ENCODE peak calls at places on chromosomes 4 and X, in nine cellular contexts. K, Y, V, I, T, O, G, H and M are unnamed samples.

GRCh38 chrX:115367455-115367854 is 77.9 kb downstream of the LUZP4 start:
- DNase-seq in K (no peak), O (no peak), T (no peak), H (no peak), I (no peak), G (peak; percentile 56), Y (no peak), V (no peak), M (no peak)

GRCh38 chr4:100386270-100386669 is 131.6 kb downstream of the EMCN start:
- DNase-seq in Y (no peak), G (no peak), V (no peak), T (no peak), H (no peak), O (no peak), I (no peak), K (no peak), M (no peak)

GRCh38 chrX:137926090-137926489 is 360.2 kb downstream of the ZIC3 start:
- DNase-seq in I (no peak), V (no peak), T (no peak), K (no peak), G (no peak), O (no peak), H (no peak), Y (no peak), M (no peak)

GRCh38 chr4:1754336-1754735 is 33.0 kb downstream of the TACC3 start:
- DNase-seq in H (no peak), O (no peak), K (no peak), G (no peak), Y (no peak), T (no peak), I (no peak), V (no peak), M (no peak)

GRCh38 chr4:67871867-67872266 is 11.9 kb downstream of the TMPRSS11D start:
- DNase-seq in T (no peak), O (no peak), G (peak; percentile 61), Y (no peak), V (peak; percentile 3), H (no peak), K (peak; percentile 37), I (no peak), M (no peak)

GRCh38 chr4:128682942-128683666 is 126.4 kb upstream of the JADE1 start:
- DNase-seq in V (no peak), K (no peak), I (no peak), H (no peak), O (no peak), G (no peak), Y (no peak), T (no peak), M (no peak)

GRCh38 chrX:136910565-136911040 is 30.1 kb upstream of the RBMX start:
- DNase-seq in Y (no peak), T (peak; percentile 4), O (no peak), K (no peak), V (no peak), I (no peak), G (peak; percentile 42), H (no peak), M (no peak)

GRCh38 chr4:85149656-85150055 is 183.2 kb upstream of the WDFY3 start:
- DNase-seq in O (peak; percentile 12), H (no peak), T (no peak), Y (no peak), K (no peak), I (no peak), V (no peak), G (peak; percentile 4), M (no peak)

GRCh38 chrX:71178908-71179307 is 34.3 kb downstream of the NLGN3 start:
- DNase-seq in O (peak; percentile 39), Y (peak; percentile 91), T (no peak), I (peak; percentile 42), K (peak; percentile 39), V (peak; percentile 36), H (no peak), G (peak; percentile 69), M (peak; percentile 65)

GRCh38 chrX:22063284-22063683 is 31.2 kb downstream of the PHEX start:
- DNase-seq in I (no peak), G (no peak), T (no peak), K (no peak), V (no peak), H (no peak), O (no peak), Y (no peak), M (no peak)

GRCh38 chr4:161990721-161991120 is 173.1 kb downstream of the FSTL5 start:
- DNase-seq in T (no peak), G (no peak), Y (no peak), V (no peak), O (no peak), K (no peak), I (no peak), H (no peak), M (no peak)

GRCh38 chr4:86670739-86671138 is 76.6 kb downstream of the PTPN13 start:
- DNase-seq in H (no peak), O (no peak), G (peak; percentile 83), K (no peak), Y (no peak), I (no peak), T (no peak), V (no peak), M (no peak)

GRCh38 chr4:53474178-53474577 is 96.7 kb downstream of the FIP1L1 start:
- DNase-seq in G (no peak), V (no peak), H (no peak), Y (no peak), O (no peak), I (no peak), K (no peak), T (no peak), M (no peak)

GRCh38 chr4:60780874-60781273 is 419.3 kb upstream of the ADGRL3 start:
- DNase-seq in T (no peak), V (no peak), O (no peak), I (no peak), Y (no peak), G (peak; percentile 50), H (no peak), K (no peak), M (no peak)

GRCh38 chr4:65669008-65669971 is 999 bp downstream of the EPHA5 start:
- DNase-seq in G (no peak), O (no peak), K (no peak), V (no peak), H (no peak), Y (no peak), I (no peak), T (no peak), M (no peak)
- H3K4me3 ChIP-seq in G (peak overlapping the region; percentile 14), O (peak overlapping the region; percentile 27), K (no peak overlapping the region), V (peak overlapping the region; percentile 58), H (peak overlapping the region; percentile 29), Y (peak overlapping the region; percentile 48), I (peak overlapping the region; percentile 53), T (peak overlapping the region; percentile 6), M (peak overlapping the region; percentile 48)

GRCh38 chrX:132023117-132023895 is at the start of gene STK26:
- DNase-seq in T (peak; percentile 92), I (peak; percentile 62), K (peak; percentile 43), H (peak; percentile 12), G (no peak), Y (no peak), O (peak; percentile 30), V (peak; percentile 48), M (peak; percentile 79)
- TF ChIP-seq POLR2A in T (no peak), I (peak; percentile 83), K (no peak), H (peak; percentile 83), G (no peak), Y (no peak), O (peak; percentile 60), V (peak; percentile 65), M (peak; percentile 70)

GRCh38 chr4:155530290-155530689 is 136.4 kb upstream of the GUCY1A1 start:
- DNase-seq in T (no peak), Y (no peak), H (no peak), K (no peak), G (no peak), V (no peak), O (no peak), I (no peak), M (no peak)

GRCh38 chr4:155529761-155530160 is 136.9 kb upstream of the GUCY1A1 start:
- DNase-seq in K (no peak), G (no peak), V (no peak), Y (no peak), H (no peak), O (no peak), I (no peak), T (no peak), M (no peak)

GRCh38 chr4:155523358-155523757 is 143.3 kb upstream of the GUCY1A1 start:
- DNase-seq in K (no peak), V (no peak), O (no peak), Y (no peak), G (peak; percentile 54), I (no peak), H (no peak), T (no peak), M (no peak)

GRCh38 chr4:155529197-155529596 is 137.5 kb upstream of the GUCY1A1 start:
- DNase-seq in O (no peak), K (no peak), H (no peak), I (no peak), Y (no peak), V (no peak), G (no peak), T (no peak), M (no peak)

DNA sequence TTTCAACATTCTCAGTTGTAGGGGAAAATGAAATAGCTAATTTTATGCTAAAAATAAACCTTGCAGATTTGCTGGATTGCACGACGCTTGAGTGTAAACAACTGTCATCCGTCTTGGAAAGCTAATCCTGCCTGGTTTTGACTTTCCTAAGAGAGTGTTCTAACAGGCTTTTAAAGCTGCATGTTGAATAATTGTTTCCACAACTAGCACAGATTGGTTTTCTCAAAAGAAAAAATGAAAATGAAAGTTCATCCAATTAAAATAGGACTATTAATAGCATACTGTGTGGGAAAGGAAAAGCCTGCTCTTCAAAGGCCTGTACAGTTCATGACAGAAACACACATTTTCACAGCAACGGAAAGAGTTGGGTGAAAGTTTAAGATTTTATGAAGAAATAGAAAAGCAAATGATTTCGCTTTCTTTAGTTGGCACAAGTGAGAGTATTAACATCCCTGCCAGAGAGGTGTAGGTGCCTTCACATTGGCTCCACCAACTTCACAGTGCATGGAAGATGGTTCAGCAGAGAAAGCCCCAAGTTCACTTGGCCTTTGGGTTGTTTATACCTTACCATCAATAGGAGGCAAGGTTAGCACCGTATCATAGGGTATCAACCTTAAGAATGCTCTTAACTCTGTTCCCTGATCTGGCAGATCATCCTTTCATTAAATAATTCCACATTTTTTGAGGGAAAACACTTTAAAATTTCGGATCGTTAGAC is 140.0 kb upstream of the GUCY1A1 start:
- DNase-seq in H (no peak), V (no peak), T (no peak), Y (no peak), G (peak; percentile 55), I (no peak), K (no peak), O (no peak), M (no peak)
- H3K4me3 ChIP-seq in H (no peak overlapping the region), V (no peak overlapping the region), T (no peak overlapping the region), Y (peak overlapping the region; percentile 14), G (peak overlapping the region; percentile 17), I (no peak overlapping the region), K (no peak overlapping the region), O (peak overlapping the region; percentile 14), M (no peak overlapping the region)

DNA sequence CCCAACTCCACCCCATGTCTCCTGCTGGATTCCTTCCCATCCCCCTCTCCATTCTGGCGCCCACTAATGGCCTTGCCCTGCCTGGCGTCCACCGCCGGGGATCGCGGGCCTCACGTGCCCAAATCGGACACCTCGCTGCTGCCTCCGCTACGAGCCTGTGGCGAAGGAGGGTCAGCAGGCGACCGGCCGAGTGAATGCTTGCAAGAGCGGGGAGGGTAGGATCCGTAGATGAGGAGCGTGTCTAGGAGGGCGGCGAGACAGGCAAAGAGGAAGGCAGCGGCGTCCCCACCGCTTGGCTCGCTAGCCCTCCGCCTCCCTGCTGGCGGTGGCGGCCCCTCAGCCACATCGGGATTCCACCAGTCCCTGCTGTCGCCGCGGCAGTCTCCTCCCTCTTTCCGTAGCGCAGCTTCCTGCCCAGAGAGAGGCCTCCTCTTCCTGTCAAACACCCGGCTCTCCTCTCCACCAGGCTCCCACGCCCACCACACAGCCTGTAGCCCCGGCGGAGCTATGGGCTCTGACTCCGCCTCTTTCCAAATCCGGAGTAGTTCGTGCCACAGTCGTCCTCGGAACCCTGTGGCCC is at the start of gene SPIN2B:
- DNase-seq in G (peak; percentile 70), K (peak; percentile 60), O (peak; percentile 68), I (peak; percentile 68), T (peak; percentile 93), H (peak; percentile 29), V (peak; percentile 82), Y (peak; percentile 92), M (peak; percentile 74)
- TF ChIP-seq POLR2A in G (no peak), K (peak; percentile 48), O (peak; percentile 41), I (peak; percentile 72), T (no peak), H (peak; percentile 57), V (peak; percentile 95), Y (no peak), M (no peak)